ENCODE peak calls at places on chromosomes 4 and X, in ten cellular contexts. One of them, this sample, is unnamed.

GRCh38 chr4:29805871-29806480 is 914.2 kb upstream of the PCDH7 start:
- DNase-seq in right cardiac atrium: no peak
- DNase-seq in left lung: no peak
- DNase-seq in K562: no peak
- DNase-seq in GM12878: no peak
- DNase-seq in SJCRH30: peak; percentile 67
- DNase-seq in psoas muscle: no peak
- DNase-seq in CD8-positive, alpha-beta memory T cell: no peak
- DNase-seq in heart left ventricle: no peak
- DNase-seq in thoracic aorta: no peak
- DNase-seq in this sample: no peak

GRCh38 chrX:36436286-36436860 is 516.8 kb downstream of the CFAP47 start:
- DNase-seq in right cardiac atrium: no peak
- DNase-seq in left lung: no peak
- DNase-seq in K562: no peak
- DNase-seq in GM12878: no peak
- DNase-seq in SJCRH30: peak; percentile 2
- DNase-seq in psoas muscle: no peak
- DNase-seq in CD8-positive, alpha-beta memory T cell: no peak
- DNase-seq in heart left ventricle: no peak
- DNase-seq in thoracic aorta: no peak
- DNase-seq in this sample: no peak

GRCh38 chrX:31658360-31658759 is 586.5 kb upstream of the FTHL17 start:
- DNase-seq in right cardiac atrium: no peak
- DNase-seq in left lung: no peak
- DNase-seq in K562: peak; percentile 4
- DNase-seq in GM12878: no peak
- DNase-seq in SJCRH30: peak; percentile 51
- DNase-seq in psoas muscle: no peak
- DNase-seq in CD8-positive, alpha-beta memory T cell: no peak
- DNase-seq in heart left ventricle: no peak
- DNase-seq in thoracic aorta: no peak
- DNase-seq in this sample: peak; percentile 1

GRCh38 chrX:10387011-10387410 is 230.2 kb downstream of the CLCN4 start:
- DNase-seq in right cardiac atrium: no peak
- DNase-seq in left lung: no peak
- DNase-seq in K562: no peak
- DNase-seq in GM12878: no peak
- DNase-seq in SJCRH30: no peak
- DNase-seq in psoas muscle: no peak
- DNase-seq in CD8-positive, alpha-beta memory T cell: no peak
- DNase-seq in heart left ventricle: no peak
- DNase-seq in thoracic aorta: no peak
- DNase-seq in this sample: no peak

GRCh38 chr4:153582954-153583456 is 101.1 kb upstream of the TLR2 start:
- DNase-seq in right cardiac atrium: no peak
- DNase-seq in left lung: no peak
- DNase-seq in K562: no peak
- DNase-seq in GM12878: no peak
- DNase-seq in SJCRH30: no peak
- DNase-seq in psoas muscle: no peak
- DNase-seq in CD8-positive, alpha-beta memory T cell: no peak
- DNase-seq in heart left ventricle: no peak
- DNase-seq in thoracic aorta: no peak
- DNase-seq in this sample: no peak

GRCh38 chr4:8725845-8726244 is 133.3 kb downstream of the CPZ start:
- DNase-seq in right cardiac atrium: no peak
- DNase-seq in left lung: no peak
- DNase-seq in K562: no peak
- DNase-seq in GM12878: no peak
- DNase-seq in SJCRH30: no peak
- DNase-seq in psoas muscle: no peak
- DNase-seq in CD8-positive, alpha-beta memory T cell: no peak
- DNase-seq in heart left ventricle: no peak
- DNase-seq in thoracic aorta: no peak
- DNase-seq in this sample: no peak

GRCh38 chrX:125333583-125333982 is 13.9 kb downstream of the TEX13C start:
- DNase-seq in right cardiac atrium: no peak
- DNase-seq in left lung: no peak
- DNase-seq in K562: no peak
- DNase-seq in GM12878: no peak
- DNase-seq in SJCRH30: no peak
- DNase-seq in psoas muscle: no peak
- DNase-seq in CD8-positive, alpha-beta memory T cell: no peak
- DNase-seq in heart left ventricle: no peak
- DNase-seq in thoracic aorta: no peak
- DNase-seq in this sample: no peak

GRCh38 chrX:13689519-13690211 is 737 bp downstream of the RAB9A start:
- DNase-seq in right cardiac atrium: no peak
- DNase-seq in left lung: no peak
- DNase-seq in K562: peak; percentile 42
- DNase-seq in GM12878: no peak
- DNase-seq in SJCRH30: no peak
- DNase-seq in psoas muscle: no peak
- DNase-seq in CD8-positive, alpha-beta memory T cell: no peak
- DNase-seq in heart left ventricle: no peak
- DNase-seq in thoracic aorta: no peak
- DNase-seq in this sample: no peak

GRCh38 chrX:103215037-103215767 is at the start of gene BEX4:
- DNase-seq in right cardiac atrium: peak; percentile 94
- DNase-seq in left lung: peak; percentile 92
- DNase-seq in K562: peak; percentile 93
- DNase-seq in GM12878: no peak
- DNase-seq in SJCRH30: peak; percentile 76
- DNase-seq in psoas muscle: peak; percentile 79
- DNase-seq in CD8-positive, alpha-beta memory T cell: peak; percentile 68
- DNase-seq in heart left ventricle: peak; percentile 89
- DNase-seq in thoracic aorta: peak; percentile 29
- DNase-seq in this sample: peak; percentile 83

GRCh38 chr4:144209491-144209890 is 69.0 kb upstream of the GYPA start:
- DNase-seq in right cardiac atrium: no peak
- DNase-seq in left lung: no peak
- DNase-seq in K562: no peak
- DNase-seq in GM12878: no peak
- DNase-seq in SJCRH30: no peak
- DNase-seq in psoas muscle: no peak
- DNase-seq in CD8-positive, alpha-beta memory T cell: no peak
- DNase-seq in heart left ventricle: no peak
- DNase-seq in thoracic aorta: no peak
- DNase-seq in this sample: no peak

GRCh38 chr4:24471623-24472510 is 112.5 kb downstream of the DHX15 start:
- DNase-seq in right cardiac atrium: peak; percentile 62
- DNase-seq in left lung: peak; percentile 61
- DNase-seq in K562: no peak
- DNase-seq in GM12878: no peak
- DNase-seq in SJCRH30: no peak
- DNase-seq in psoas muscle: peak; percentile 18
- DNase-seq in CD8-positive, alpha-beta memory T cell: no peak
- DNase-seq in heart left ventricle: peak; percentile 41
- DNase-seq in thoracic aorta: no peak
- DNase-seq in this sample: peak; percentile 1

GRCh38 chrX:87518504-87518903 is 902 bp downstream of the KLHL4 start:
- DNase-seq in right cardiac atrium: no peak
- DNase-seq in left lung: no peak
- DNase-seq in K562: peak; percentile 3
- DNase-seq in GM12878: no peak
- DNase-seq in SJCRH30: no peak
- DNase-seq in psoas muscle: no peak
- DNase-seq in CD8-positive, alpha-beta memory T cell: no peak
- DNase-seq in heart left ventricle: no peak
- DNase-seq in thoracic aorta: no peak
- DNase-seq in this sample: no peak

GRCh38 chrX:9955506-9955905 is 11.7 kb upstream of the CLDN34 start:
- DNase-seq in right cardiac atrium: no peak
- DNase-seq in left lung: no peak
- DNase-seq in K562: no peak
- DNase-seq in GM12878: no peak
- DNase-seq in SJCRH30: no peak
- DNase-seq in psoas muscle: no peak
- DNase-seq in CD8-positive, alpha-beta memory T cell: no peak
- DNase-seq in heart left ventricle: no peak
- DNase-seq in thoracic aorta: no peak
- DNase-seq in this sample: no peak

GRCh38 chr4:111066001-111066400 is 443.1 kb upstream of the PITX2 start:
- DNase-seq in right cardiac atrium: no peak
- DNase-seq in left lung: no peak
- DNase-seq in K562: no peak
- DNase-seq in GM12878: no peak
- DNase-seq in SJCRH30: no peak
- DNase-seq in psoas muscle: no peak
- DNase-seq in CD8-positive, alpha-beta memory T cell: no peak
- DNase-seq in heart left ventricle: no peak
- DNase-seq in thoracic aorta: no peak
- DNase-seq in this sample: no peak

GRCh38 chr4:109945056-109945455 is 32.4 kb downstream of the EGF start:
- DNase-seq in right cardiac atrium: no peak
- DNase-seq in left lung: no peak
- DNase-seq in K562: peak; percentile 64
- DNase-seq in GM12878: no peak
- DNase-seq in SJCRH30: peak; percentile 8
- DNase-seq in psoas muscle: no peak
- DNase-seq in CD8-positive, alpha-beta memory T cell: no peak
- DNase-seq in heart left ventricle: no peak
- DNase-seq in thoracic aorta: no peak
- DNase-seq in this sample: no peak

GRCh38 chr4:127782025-127782274 is 172 bp upstream of the HSPA4L start:
- DNase-seq in right cardiac atrium: peak; percentile 95
- DNase-seq in left lung: peak; percentile 96
- DNase-seq in K562: peak; percentile 91
- DNase-seq in GM12878: peak; percentile 44
- DNase-seq in SJCRH30: peak; percentile 72
- DNase-seq in psoas muscle: peak; percentile 84
- DNase-seq in CD8-positive, alpha-beta memory T cell: no peak
- DNase-seq in heart left ventricle: peak; percentile 90
- DNase-seq in thoracic aorta: peak; percentile 28
- DNase-seq in this sample: no peak

GRCh38 chrX:37684918-37685317 is 673 bp upstream of the XK start:
- DNase-seq in right cardiac atrium: no peak
- DNase-seq in left lung: no peak
- DNase-seq in K562: peak; percentile 11
- DNase-seq in GM12878: no peak
- DNase-seq in SJCRH30: no peak
- DNase-seq in psoas muscle: no peak
- DNase-seq in CD8-positive, alpha-beta memory T cell: no peak
- DNase-seq in heart left ventricle: no peak
- DNase-seq in thoracic aorta: no peak
- DNase-seq in this sample: no peak

GRCh38 chr4:116638592-116638991 is 446.8 kb downstream of the TRAM1L1 start:
- DNase-seq in right cardiac atrium: no peak
- DNase-seq in left lung: no peak
- DNase-seq in K562: no peak
- DNase-seq in GM12878: no peak
- DNase-seq in SJCRH30: no peak
- DNase-seq in psoas muscle: no peak
- DNase-seq in CD8-positive, alpha-beta memory T cell: no peak
- DNase-seq in heart left ventricle: no peak
- DNase-seq in thoracic aorta: no peak
- DNase-seq in this sample: no peak

GRCh38 chr4:143381171-143382118 is 44.8 kb downstream of the GAB1 start:
- DNase-seq in right cardiac atrium: peak; percentile 86
- DNase-seq in left lung: no peak
- DNase-seq in K562: peak; percentile 61
- DNase-seq in GM12878: no peak
- DNase-seq in SJCRH30: peak; percentile 43
- DNase-seq in psoas muscle: peak; percentile 80
- DNase-seq in CD8-positive, alpha-beta memory T cell: no peak
- DNase-seq in heart left ventricle: peak; percentile 92
- DNase-seq in thoracic aorta: peak; percentile 68
- DNase-seq in this sample: no peak

GRCh38 chrX:76029385-76029784 is 143.5 kb upstream of the PBDC1 start:
- DNase-seq in right cardiac atrium: peak; percentile 38
- DNase-seq in left lung: peak; percentile 51
- DNase-seq in K562: peak; percentile 46
- DNase-seq in GM12878: no peak
- DNase-seq in SJCRH30: no peak
- DNase-seq in psoas muscle: no peak
- DNase-seq in CD8-positive, alpha-beta memory T cell: no peak
- DNase-seq in heart left ventricle: no peak
- DNase-seq in thoracic aorta: no peak
- DNase-seq in this sample: no peak
- H3K4me3 ChIP-seq in right cardiac atrium: no peak overlapping the region
- H3K4me3 ChIP-seq in left lung: no peak overlapping the region
- H3K4me3 ChIP-seq in K562: no peak overlapping the region
- H3K4me3 ChIP-seq in GM12878: no peak overlapping the region
- H3K4me3 ChIP-seq in SJCRH30: no peak overlapping the region
- H3K4me3 ChIP-seq in psoas muscle: no peak overlapping the region
- H3K4me3 ChIP-seq in CD8-positive, alpha-beta memory T cell: no peak overlapping the region
- H3K4me3 ChIP-seq in heart left ventricle: no peak overlapping the region
- H3K4me3 ChIP-seq in thoracic aorta: no peak overlapping the region
- H3K4me3 ChIP-seq in this sample: no peak overlapping the region

GRCh38 chrX:12370444-12371089 is 232.3 kb downstream of the FRMPD4 start:
- DNase-seq in right cardiac atrium: no peak
- DNase-seq in left lung: no peak
- DNase-seq in K562: no peak
- DNase-seq in GM12878: no peak
- DNase-seq in SJCRH30: no peak
- DNase-seq in psoas muscle: no peak
- DNase-seq in CD8-positive, alpha-beta memory T cell: no peak
- DNase-seq in heart left ventricle: no peak
- DNase-seq in thoracic aorta: no peak
- DNase-seq in this sample: no peak
- H3K27me3 ChIP-seq in right cardiac atrium: no peaks in the 10 kb centered on the region
- H3K27me3 ChIP-seq in left lung: no peaks in the 10 kb centered on the region
- H3K27me3 ChIP-seq in K562: no peaks in the 10 kb centered on the region
- H3K27me3 ChIP-seq in GM12878: peaks cover 1% of the 10 kb centered on the region
- H3K27me3 ChIP-seq in SJCRH30: no peaks in the 10 kb centered on the region
- H3K27me3 ChIP-seq in psoas muscle: no peaks in the 10 kb centered on the region
- H3K27me3 ChIP-seq in CD8-positive, alpha-beta memory T cell: no peaks in the 10 kb centered on the region
- H3K27me3 ChIP-seq in heart left ventricle: no peaks in the 10 kb centered on the region
- H3K27me3 ChIP-seq in thoracic aorta: no peaks in the 10 kb centered on the region
- H3K27me3 ChIP-seq in this sample: no peaks in the 10 kb centered on the region

GRCh38 chr4:98969813-98970212 is 25.7 kb upstream of the METAP1 start:
- DNase-seq in right cardiac atrium: no peak
- DNase-seq in left lung: no peak
- DNase-seq in K562: no peak
- DNase-seq in GM12878: no peak
- DNase-seq in SJCRH30: no peak
- DNase-seq in psoas muscle: no peak
- DNase-seq in CD8-positive, alpha-beta memory T cell: no peak
- DNase-seq in heart left ventricle: no peak
- DNase-seq in thoracic aorta: no peak
- DNase-seq in this sample: no peak

GRCh38 chr4:98967916-98968315 is 27.6 kb upstream of the METAP1 start:
- DNase-seq in right cardiac atrium: no peak
- DNase-seq in left lung: no peak
- DNase-seq in K562: no peak
- DNase-seq in GM12878: no peak
- DNase-seq in SJCRH30: no peak
- DNase-seq in psoas muscle: no peak
- DNase-seq in CD8-positive, alpha-beta memory T cell: no peak
- DNase-seq in heart left ventricle: no peak
- DNase-seq in thoracic aorta: no peak
- DNase-seq in this sample: no peak

GRCh38 chr4:98970386-98970785 is 25.1 kb upstream of the METAP1 start:
- DNase-seq in right cardiac atrium: no peak
- DNase-seq in left lung: no peak
- DNase-seq in K562: no peak
- DNase-seq in GM12878: no peak
- DNase-seq in SJCRH30: no peak
- DNase-seq in psoas muscle: no peak
- DNase-seq in CD8-positive, alpha-beta memory T cell: no peak
- DNase-seq in heart left ventricle: no peak
- DNase-seq in thoracic aorta: no peak
- DNase-seq in this sample: no peak
- H3K4me1 ChIP-seq in right cardiac atrium: no peaks in the 10 kb centered on the region
- H3K4me1 ChIP-seq in left lung: no peaks in the 10 kb centered on the region
- H3K4me1 ChIP-seq in K562: peaks cover 12% of the 10 kb centered on the region
- H3K4me1 ChIP-seq in GM12878: no peaks in the 10 kb centered on the region
- H3K4me1 ChIP-seq in SJCRH30: no peaks in the 10 kb centered on the region
- H3K4me1 ChIP-seq in psoas muscle: no peaks in the 10 kb centered on the region
- H3K4me1 ChIP-seq in CD8-positive, alpha-beta memory T cell: no peaks in the 10 kb centered on the region
- H3K4me1 ChIP-seq in heart left ventricle: no peaks in the 10 kb centered on the region
- H3K4me1 ChIP-seq in thoracic aorta: no peaks in the 10 kb centered on the region
- H3K4me1 ChIP-seq in this sample: no peaks in the 10 kb centered on the region

GRCh38 chrX:129695535-129695934 is 40.8 kb upstream of the APLN start:
- DNase-seq in right cardiac atrium: no peak
- DNase-seq in left lung: no peak
- DNase-seq in K562: no peak
- DNase-seq in GM12878: no peak
- DNase-seq in SJCRH30: no peak
- DNase-seq in psoas muscle: no peak
- DNase-seq in CD8-positive, alpha-beta memory T cell: no peak
- DNase-seq in heart left ventricle: no peak
- DNase-seq in thoracic aorta: no peak
- DNase-seq in this sample: no peak
- H3K4me3 ChIP-seq in right cardiac atrium: no peak overlapping the region
- H3K4me3 ChIP-seq in left lung: no peak overlapping the region
- H3K4me3 ChIP-seq in K562: no peak overlapping the region
- H3K4me3 ChIP-seq in GM12878: no peak overlapping the region
- H3K4me3 ChIP-seq in SJCRH30: no peak overlapping the region
- H3K4me3 ChIP-seq in psoas muscle: no peak overlapping the region
- H3K4me3 ChIP-seq in CD8-positive, alpha-beta memory T cell: no peak overlapping the region
- H3K4me3 ChIP-seq in heart left ventricle: no peak overlapping the region
- H3K4me3 ChIP-seq in thoracic aorta: no peak overlapping the region
- H3K4me3 ChIP-seq in this sample: no peak overlapping the region